ENCODE peak calls at places on chromosome 6, in six cellular contexts. F is CD8-positive, alpha-beta memory T cell; T is iPS DF 6.9; H is esophagus squamous epithelium; E is AG04450; D is right lobe of liver. C is an unnamed sample. For H3K9me3, the result is how much of the 10 kb centered on the place peaks cover.

GRCh38 chr6:48834706-48835105 is 628.3 kb downstream of the MMUT start:
- DNase-seq in F (no peak), T (no peak), H (no peak), E (no peak), D (no peak), C (no peak)

GRCh38 chr6:47241742-47242482 is 67.8 kb downstream of the TNFRSF21 start:
- DNase-seq in F (no peak), T (no peak), H (no peak), E (no peak), D (no peak), C (no peak)

GRCh38 chr6:73640179-73640750 is 13.5 kb downstream of the SLC17A5 start:
- DNase-seq in F (no peak), T (no peak), H (no peak), E (no peak), D (no peak), C (no peak)

GRCh38 chr6:77292564-77293546 is 170.4 kb downstream of the HTR1B start:
- DNase-seq in F (no peak), T (no peak), H (no peak), E (peak), D (no peak), C (no peak)

GRCh38 chr6:7124114-7124513 is 16.4 kb downstream of the RREB1 start:
- DNase-seq in F (no peak), T (no peak), H (no peak), E (no peak), D (no peak), C (no peak)

GRCh38 chr6:36368921-36369880 is 18.3 kb downstream of the ETV7 start:
- DNase-seq in F (no peak), T (no peak), H (no peak), E (peak), D (no peak), C (no peak)

GRCh38 chr6:169652896-169653295 is 48.9 kb downstream of the WDR27 start:
- DNase-seq in F (no peak), T (no peak), H (no peak), E (no peak), D (no peak), C (no peak)

GRCh38 chr6:89970609-89971337 is 76.5 kb downstream of the GJA10 start:
- DNase-seq in F (peak), T (no peak), H (no peak), E (no peak), D (no peak), C (peak)

GRCh38 chr6:25127433-25127832 is 151.7 kb upstream of the CARMIL1 start:
- DNase-seq in F (no peak), T (no peak), H (no peak), E (no peak), D (no peak), C (no peak)

GRCh38 chr6:140480852-140481251 is 1106.4 kb upstream of the CITED2 start:
- DNase-seq in F (no peak), T (no peak), H (no peak), E (peak), D (no peak), C (no peak)

GRCh38 chr6:5379647-5380242 is 118.4 kb downstream of the FARS2 start:
- DNase-seq in F (no peak), T (peak), H (no peak), E (no peak), D (no peak), C (no peak)

GRCh38 chr6:56293756-56294155 is 46.4 kb upstream of the COL21A1 start:
- DNase-seq in F (no peak), T (no peak), H (no peak), E (no peak), D (no peak), C (no peak)

GRCh38 chr6:24926192-24926591 is 9.6 kb downstream of the RIPOR2 start:
- DNase-seq in F (no peak), T (no peak), H (no peak), E (no peak), D (no peak), C (no peak)

GRCh38 chr6:29974901-29975560 is 32.7 kb downstream of the HLA-A start:
- DNase-seq in F (no peak), T (no peak), H (no peak), E (no peak), D (no peak), C (no peak)

GRCh38 chr6:108309844-108310243 is 15.0 kb downstream of the AFG1L start:
- DNase-seq in F (no peak), T (no peak), H (no peak), E (no peak), D (no peak), C (no peak)

GRCh38 chr6:140537834-140538680 is 1163.6 kb upstream of the CITED2 start:
- DNase-seq in F (no peak), T (peak), H (no peak), E (peak), D (no peak), C (no peak)

GRCh38 chr6:19836799-19837510 is at the start of gene ID4:
- DNase-seq in F (no peak), T (peak), H (no peak), E (peak), D (peak), C (peak)

GRCh38 chr6:96760153-96760687 is 77.1 kb downstream of the GPR63 start:
- DNase-seq in F (no peak), T (no peak), H (no peak), E (no peak), D (no peak), C (no peak)

GRCh38 chr6:52503853-52504777 is 72.7 kb downstream of the TRAM2 start:
- DNase-seq in F (no peak), T (no peak), H (peak), E (no peak), D (peak), C (peak)

GRCh38 chr6:107867302-107867615 is 43.1 kb upstream of the SCML4 start:
- DNase-seq in F (no peak), T (no peak), H (no peak), E (no peak), D (no peak), C (no peak)

GRCh38 chr6:24908555-24908954 is 27.2 kb downstream of the RIPOR2 start:
- DNase-seq in F (no peak), T (no peak), H (no peak), E (no peak), D (no peak), C (no peak)

GRCh38 chr6:122652431-122652830 is 42.2 kb downstream of the PKIB start:
- DNase-seq in F (no peak), T (no peak), H (no peak), E (no peak), D (no peak), C (no peak)

GRCh38 chr6:29611426-29611825 is 21.6 kb downstream of the GABBR1 start:
- DNase-seq in F (no peak), T (no peak), H (no peak), E (no peak), D (no peak), C (no peak)

GRCh38 chr6:137867685-137868509 is 838 bp downstream of the TNFAIP3 start:
- DNase-seq in F (peak), T (no peak), H (no peak), E (no peak), D (peak), C (peak)

DNA sequence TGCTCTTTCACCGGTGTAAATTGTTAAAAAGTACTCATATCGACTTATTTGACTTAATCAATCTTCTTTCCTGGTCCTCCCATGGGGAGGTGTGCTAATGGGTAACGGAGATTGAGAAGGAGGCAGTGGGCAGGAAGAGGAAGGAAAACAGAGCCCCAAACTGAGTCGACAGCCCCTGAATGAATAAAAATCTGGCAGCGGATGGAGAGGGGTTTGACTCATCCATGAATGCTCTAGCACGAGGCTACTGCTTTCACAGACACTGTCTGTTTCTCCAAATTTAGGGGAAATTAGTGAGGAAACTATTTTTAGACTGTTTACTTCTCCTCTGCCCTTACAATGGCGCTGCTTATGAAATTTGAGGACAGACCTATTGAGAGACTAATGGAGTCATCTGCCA is 142.2 kb upstream of the ATXN1 start:
- DNase-seq in F (no peak), T (no peak), H (no peak), E (peak), D (no peak), C (no peak)
- H3K9me3 ChIP-seq in F (under half), T (under half), H (under half), E (under half), D (under half), C (under half)

GRCh38 chr6:143333749-143334520 is 116.6 kb downstream of the ADAT2 start:
- DNase-seq in F (no peak), T (no peak), H (no peak), E (no peak), D (no peak), C (no peak)

GRCh38 chr6:143335865-143336264 is 114.6 kb downstream of the ADAT2 start:
- DNase-seq in F (no peak), T (no peak), H (no peak), E (no peak), D (no peak), C (no peak)

GRCh38 chr6:143337201-143337949 is 113.1 kb downstream of the ADAT2 start:
- DNase-seq in F (peak), T (peak), H (no peak), E (no peak), D (no peak), C (no peak)

GRCh38 chr6:143339223-143339622 is 111.3 kb downstream of the ADAT2 start:
- DNase-seq in F (no peak), T (no peak), H (no peak), E (no peak), D (no peak), C (no peak)

DNA sequence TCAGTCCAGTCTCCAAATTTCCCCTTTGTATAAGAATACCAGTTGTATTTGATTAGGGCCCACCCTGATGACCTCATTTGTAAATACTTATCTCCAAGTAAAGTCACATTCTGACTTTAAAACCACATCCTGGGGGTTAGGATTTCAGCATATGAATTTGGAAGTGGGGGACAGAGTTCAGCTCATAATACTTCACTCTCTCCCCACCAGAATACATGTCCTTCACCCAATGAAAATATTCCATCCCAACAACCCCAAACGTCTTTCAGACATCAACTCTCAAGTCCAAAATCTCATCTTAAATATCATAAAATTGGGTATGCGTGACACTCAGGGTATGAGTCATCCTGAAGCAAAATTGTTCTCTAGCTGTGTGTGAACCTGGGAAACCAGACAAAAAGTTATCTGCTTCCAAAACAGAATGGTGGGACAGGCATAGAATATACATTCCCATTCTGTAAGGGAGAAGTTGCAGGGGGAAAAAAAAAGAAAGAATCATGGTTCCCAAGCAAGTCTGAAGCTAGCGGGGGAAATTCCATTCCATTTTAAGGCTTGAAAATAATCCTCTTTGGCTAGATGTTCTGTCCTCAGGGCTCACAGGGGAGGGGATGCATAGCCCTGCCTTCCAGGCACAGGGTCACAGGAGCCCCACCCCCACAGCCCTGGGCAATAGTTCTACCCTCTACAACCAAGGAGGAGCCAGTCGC is 113.9 kb downstream of the ADAT2 start:
- DNase-seq in F (no peak), T (no peak), H (no peak), E (peak), D (no peak), C (no peak)
- H3K27ac ChIP-seq in F (no peak), T (no peak), H (no peak), E (peak), D (no peak), C (no peak)

DNA sequence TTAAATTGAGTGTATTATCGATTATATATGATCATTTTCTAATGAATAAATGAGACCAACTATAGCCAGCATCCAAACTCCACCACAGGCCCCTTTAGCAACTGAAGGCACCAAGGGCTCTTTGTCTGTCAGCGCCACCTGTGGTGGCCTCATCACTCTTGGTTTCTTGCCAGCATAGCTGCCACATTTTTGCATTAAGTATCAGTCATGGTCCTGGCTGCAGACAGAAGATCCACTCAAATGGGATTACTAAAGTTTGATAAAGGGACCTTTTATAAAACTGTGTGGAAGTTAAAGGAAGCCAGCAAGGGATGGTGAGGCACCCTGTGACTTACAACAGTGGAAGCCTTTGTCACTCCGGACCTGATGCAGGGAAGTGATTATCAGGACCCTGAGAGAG is 162.9 kb downstream of the C6orf118 start:
- DNase-seq in F (no peak), T (no peak), H (no peak), E (no peak), D (no peak), C (no peak)
- H3K9me3 ChIP-seq in F (under half), T (under half), H (under half), E (under half), D (under half), C (under half)

DNA sequence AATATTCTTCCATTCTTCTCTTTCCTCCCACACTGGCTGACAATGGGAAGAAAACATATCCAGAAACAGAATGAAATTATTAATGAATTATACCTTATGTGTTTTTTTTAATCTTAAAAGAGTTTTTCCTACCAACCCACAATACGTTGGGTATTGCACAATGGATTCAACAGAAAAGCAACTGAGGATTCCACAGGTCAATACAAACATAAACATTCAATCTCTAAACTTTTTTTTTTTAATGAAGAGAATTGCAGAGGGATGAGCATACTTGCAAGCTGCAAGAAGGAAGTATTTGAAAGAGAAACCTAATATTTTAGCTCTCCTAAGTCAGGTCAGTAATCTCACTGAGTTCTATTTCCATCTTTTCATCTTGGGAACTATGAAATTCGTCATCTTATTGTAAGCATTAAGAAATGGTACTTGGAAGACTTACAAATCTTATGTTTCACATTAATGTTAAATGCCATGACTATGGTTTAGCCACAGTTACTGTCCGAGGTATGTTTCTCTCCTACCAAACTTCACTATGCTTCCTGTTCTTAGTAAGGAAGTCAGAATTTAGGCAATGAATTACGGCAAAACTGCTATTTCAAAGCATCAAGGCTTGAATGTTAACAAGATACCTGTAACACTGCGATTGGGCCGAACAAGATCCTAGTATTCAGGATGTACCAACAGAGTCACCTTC is 100.8 kb downstream of the HIVEP2 start:
- DNase-seq in F (no peak), T (no peak), H (no peak), E (no peak), D (no peak), C (no peak)
- H3K27ac ChIP-seq in F (no peak), T (no peak), H (no peak), E (no peak), D (peak), C (no peak)

GRCh38 chr6:132489376-132489775 is 23.5 kb downstream of the STX7 start:
- DNase-seq in F (no peak), T (no peak), H (no peak), E (no peak), D (no peak), C (no peak)

GRCh38 chr6:132490478-132491204 is 22.3 kb downstream of the STX7 start:
- DNase-seq in F (no peak), T (no peak), H (no peak), E (no peak), D (no peak), C (no peak)

GRCh38 chr6:132491303-132491702 is 21.6 kb downstream of the STX7 start:
- DNase-seq in F (no peak), T (no peak), H (no peak), E (no peak), D (no peak), C (no peak)

GRCh38 chr6:132491881-132492280 is 21.0 kb downstream of the STX7 start:
- DNase-seq in F (no peak), T (no peak), H (no peak), E (no peak), D (no peak), C (no peak)

DNA sequence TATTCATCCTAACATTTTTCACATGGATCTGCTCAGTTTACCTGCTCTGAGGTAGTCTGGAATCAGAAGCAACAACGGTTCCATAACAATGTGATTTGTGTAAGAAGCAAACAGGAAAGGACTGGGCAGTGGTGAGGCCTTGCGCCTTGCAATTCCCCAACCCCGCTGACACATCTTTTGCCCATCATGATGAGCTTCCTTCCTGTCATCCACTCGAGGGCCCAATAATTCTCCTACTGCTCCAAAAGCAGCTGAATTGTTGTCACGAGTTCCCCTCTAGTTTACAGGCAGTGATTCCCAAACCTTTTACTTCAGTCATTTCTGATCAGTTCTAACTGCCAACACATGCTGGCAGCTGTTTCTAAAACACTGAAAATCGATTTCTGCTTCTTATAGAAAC is 22.9 kb downstream of the STX7 start:
- DNase-seq in F (no peak), T (no peak), H (no peak), E (no peak), D (no peak), C (no peak)
- H3K9me3 ChIP-seq in F (under half), T (under half), H (under half), E (under half), D (under half), C (under half)

GRCh38 chr6:38169826-38170526 is 350.4 kb downstream of the ZFAND3 start:
- DNase-seq in F (no peak), T (peak), H (no peak), E (no peak), D (no peak), C (no peak)

GRCh38 chr6:38167598-38167997 is 348.1 kb downstream of the ZFAND3 start:
- DNase-seq in F (no peak), T (no peak), H (no peak), E (no peak), D (no peak), C (no peak)

GRCh38 chr6:38168126-38168525 is 348.6 kb downstream of the ZFAND3 start:
- DNase-seq in F (no peak), T (no peak), H (no peak), E (no peak), D (no peak), C (no peak)

GRCh38 chr6:38169221-38169674 is 349.7 kb downstream of the ZFAND3 start:
- DNase-seq in F (no peak), T (no peak), H (no peak), E (no peak), D (no peak), C (no peak)

GRCh38 chr6:38168699-38169098 is 349.2 kb downstream of the ZFAND3 start:
- DNase-seq in F (no peak), T (no peak), H (no peak), E (no peak), D (no peak), C (no peak)
- H3K27ac ChIP-seq in F (no peak), T (no peak), H (no peak), E (no peak), D (no peak), C (no peak)

GRCh38 chr6:31336872-31337496 is 20.0 kb downstream of the HLA-B start:
- DNase-seq in F (no peak), T (no peak), H (no peak), E (no peak), D (no peak), C (no peak)

GRCh38 chr6:31328355-31328960 is 28.5 kb downstream of the HLA-B start:
- DNase-seq in F (no peak), T (no peak), H (no peak), E (no peak), D (no peak), C (no peak)

GRCh38 chr6:31332637-31333602 is 24.1 kb downstream of the HLA-B start:
- DNase-seq in F (peak), T (no peak), H (no peak), E (no peak), D (no peak), C (no peak)
- H3K9me3 ChIP-seq in F (under half), T (under half), H (under half), E (under half), D (under half), C (under half)

C was measured in pancreas.